ENCODE peak calls at places on chromosomes 5 and 9, in ten cellular contexts. D is dorsolateral prefrontal cortex; Z is AG10803; B is AG08396; G is NCI-H1092 treated with DMSO at 0.1 percent for 48 hours; H is foreskin fibroblast; T is posterior vena cava; O is stimulated activated CD8-positive, alpha-beta memory T cell treated with anti-CD3 and anti-CD28 coated beads, Interleukin-4, amount 100 ng/mL, for 24 hours; L is GM23248; X is AG09309. V is an unnamed sample.

GRCh38 chr9:108551030-108551964 is 304.5 kb downstream of the ACTL7B start:
- DNase-seq in D (no peak), Z (peak), B (peak), G (no peak), H (peak), T (no peak), O (no peak), L (peak), X (peak), V (no peak)

GRCh38 chr9:134887219-134887618 is 6.6 kb downstream of the FCN2 start:
- DNase-seq in D (no peak), Z (no peak), B (no peak), G (no peak), H (no peak), T (no peak), O (no peak), L (no peak), X (no peak), V (no peak)

GRCh38 chr5:141839015-141839513 is 39.1 kb downstream of the PCDH1 start:
- DNase-seq in D (no peak), Z (no peak), B (no peak), G (no peak), H (no peak), T (no peak), O (no peak), L (peak), X (no peak), V (no peak)

GRCh38 chr5:178496661-178497060 is 93.5 kb downstream of the COL23A1 start:
- DNase-seq in D (no peak), Z (peak), B (no peak), G (no peak), H (no peak), T (no peak), O (no peak), L (no peak), X (peak), V (no peak)

GRCh38 chr5:89493414-89493813 is 610.4 kb upstream of the MEF2C start:
- DNase-seq in D (no peak), Z (no peak), B (no peak), G (no peak), H (no peak), T (no peak), O (no peak), L (no peak), X (no peak), V (no peak)

GRCh38 chr9:14846871-14847311 is 63.3 kb downstream of the FREM1 start:
- DNase-seq in D (peak), Z (peak), B (peak), G (peak), H (peak), T (peak), O (peak), L (peak), X (no peak), V (no peak)

GRCh38 chr5:172180936-172181335 is 7.1 kb downstream of the STK10 start:
- DNase-seq in D (no peak), Z (no peak), B (no peak), G (no peak), H (no peak), T (peak), O (no peak), L (no peak), X (no peak), V (no peak)

GRCh38 chr9:92638621-92639101 is 31.3 kb downstream of the IPPK start:
- DNase-seq in D (peak), Z (peak), B (no peak), G (no peak), H (no peak), T (no peak), O (no peak), L (peak), X (no peak), V (no peak)

GRCh38 chr5:165161204-165161603 is 1655.8 kb downstream of the MAT2B start:
- DNase-seq in D (no peak), Z (no peak), B (no peak), G (no peak), H (no peak), T (no peak), O (no peak), L (no peak), X (no peak), V (no peak)

GRCh38 chr5:141734501-141735231 is 52.6 kb upstream of the ARAP3 start:
- DNase-seq in D (no peak), Z (peak), B (peak), G (peak), H (peak), T (peak), O (no peak), L (peak), X (peak), V (no peak)

GRCh38 chr9:37410969-37411785 is 11.3 kb upstream of the GRHPR start:
- DNase-seq in D (no peak), Z (no peak), B (no peak), G (no peak), H (peak), T (peak), O (no peak), L (peak), X (no peak), V (no peak)

GRCh38 chr9:121399883-121400607 is 30.0 kb upstream of the STOM start:
- DNase-seq in D (no peak), Z (peak), B (peak), G (peak), H (peak), T (no peak), O (no peak), L (peak), X (peak), V (no peak)

GRCh38 chr9:12884736-12885395 is 110.0 kb downstream of the LURAP1L start:
- DNase-seq in D (no peak), Z (peak), B (peak), G (peak), H (peak), T (no peak), O (no peak), L (peak), X (peak), V (no peak)

GRCh38 chr9:128333368-128333969 is 6.9 kb upstream of the SLC27A4 start:
- DNase-seq in D (no peak), Z (no peak), B (no peak), G (no peak), H (no peak), T (no peak), O (no peak), L (no peak), X (no peak), V (no peak)

V was measured in substantia nigra.